ENCODE peak calls at places on chromosomes 16 and 17, in five cellular contexts. Z is HFF-Myc; V is bronchial epithelial cell; J is CD8-positive, alpha-beta T cell; O is brain microvascular endothelial cell. G is an unnamed sample.

GRCh38 chr17:81902653-81903414 is 796 bp downstream of the NPB start:
- DNase-seq in O (no peak), V (no peak), Z (no peak), J (no peak), G (no peak)

GRCh38 chr17:30236807-30237206 is 1.3 kb upstream of the SLC6A4 start:
- DNase-seq in J (peak), Z (no peak), V (peak), O (no peak), G (peak)

GRCh38 chr17:38710603-38710962 is 5.5 kb downstream of the MLLT6 start:
- DNase-seq in O (no peak), J (no peak), V (no peak), Z (no peak), G (no peak)

GRCh38 chr16:15897834-15898254 is 9.4 kb upstream of the CEP20 start:
- DNase-seq in J (no peak), O (peak), V (peak), Z (peak), G (peak)

GRCh38 chr17:77449908-77450741 is 309.4 kb downstream of the SEC14L1 start:
- DNase-seq in O (peak), Z (no peak), V (peak), J (no peak), G (peak)

GRCh38 chr17:76772842-76773521 is 35.1 kb downstream of the MFSD11 start:
- DNase-seq in V (peak), Z (peak), J (peak), O (peak), G (peak)

GRCh38 chr17:48048321-48049140 is at the start of gene NFE2L1:
- DNase-seq in V (peak), O (peak), Z (peak), J (no peak), G (peak)

GRCh38 chr17:69761767-69762321 is 313.2 kb upstream of the KCNJ16 start:
- DNase-seq in J (no peak), Z (peak), V (peak), O (no peak), G (peak)

GRCh38 chr16:64278196-64278595 is 843.7 kb downstream of the CDH11 start:
- DNase-seq in V (peak), O (peak), Z (no peak), J (no peak), G (no peak)

GRCh38 chr16:54374136-54374535 is 87.5 kb upstream of the IRX3 start:
- DNase-seq in J (no peak), O (peak), Z (peak), V (no peak), G (no peak)

GRCh38 chr16:11297492-11298142 is 16.5 kb upstream of the PRM1 start:
- DNase-seq in V (peak), Z (no peak), J (peak), O (peak), G (peak)

GRCh38 chr17:49646391-49647255 is 31.3 kb downstream of the SPOP start:
- DNase-seq in J (no peak), O (peak), V (peak), Z (peak), G (peak)

GRCh38 chr16:70476272-70477020 is 22.1 kb downstream of the FCSK start:
- DNase-seq in J (no peak), Z (peak), O (peak), V (peak), G (peak)

GRCh38 chr17:46884552-46884951 is 33.2 kb downstream of the WNT9B start:
- DNase-seq in J (no peak), V (no peak), O (no peak), Z (no peak), G (no peak)

GRCh38 chr17:70195091-70195490 is 25.8 kb downstream of the KCNJ2 start:
- DNase-seq in Z (no peak), O (no peak), J (no peak), V (no peak), G (no peak)

GRCh38 chr17:74659898-74660297 is 36.4 kb upstream of the CD300E start:
- DNase-seq in V (no peak), Z (no peak), O (no peak), J (no peak), G (no peak)

GRCh38 chr17:42667088-42667951 is 8.2 kb downstream of the TUBG2 start:
- DNase-seq in V (peak), J (no peak), Z (no peak), O (no peak), G (peak)

GRCh38 chr17:76726231-76726765 is at the start of gene JMJD6:
- DNase-seq in V (peak), O (peak), J (peak), Z (peak), G (peak)

GRCh38 chr16:370980-371728 is 816 bp upstream of the MRPL28 start:
- DNase-seq in Z (no peak), O (no peak), J (no peak), V (no peak), G (no peak)

GRCh38 chr16:87150359-87151280 is 166.6 kb downstream of the C16orf95 start:
- DNase-seq in O (no peak), Z (no peak), J (no peak), V (no peak), G (no peak)

GRCh38 chr16:48617711-48618148 is 7.8 kb upstream of the N4BP1 start:
- DNase-seq in O (peak), J (no peak), V (peak), Z (no peak), G (peak)

GRCh38 chr17:44829558-44830358 is at the start of gene GJC1:
- DNase-seq in J (peak), O (no peak), Z (no peak), V (no peak), G (peak)

GRCh38 chr16:86050111-86050510 is 151.1 kb downstream of the IRF8 start:
- DNase-seq in V (no peak), O (no peak), J (no peak), Z (no peak), G (no peak)

GRCh38 chr17:72603346-72604242 is 482.8 kb downstream of the SOX9 start:
- DNase-seq in V (no peak), J (no peak), O (peak), Z (no peak), G (no peak)

GRCh38 chr17:4354862-4355514 is 11.5 kb downstream of the UBE2G1 start:
- DNase-seq in J (no peak), V (no peak), O (no peak), Z (no peak), G (peak)

GRCh38 chr16:67384778-67385510 is 8.4 kb downstream of the TPPP3 start:
- DNase-seq in O (no peak), J (no peak), Z (no peak), V (no peak), G (no peak)

GRCh38 chr17:3773511-3773910 is 27.5 kb downstream of the ITGAE start:
- DNase-seq in J (no peak), V (peak), Z (peak), O (peak), G (peak)

GRCh38 chr17:21816592-21817567 is 124.6 kb downstream of the KCNJ18 start:
- DNase-seq in V (no peak), J (no peak), Z (no peak), O (no peak), G (no peak)

GRCh38 chr17:17424552-17424951 is 52.2 kb upstream of the MED9 start:
- DNase-seq in J (no peak), V (no peak), Z (no peak), O (no peak), G (no peak)

GRCh38 chr16:28491080-28491969 is 549 bp downstream of the CLN3 start:
- DNase-seq in O (no peak), J (peak), Z (no peak), V (peak), G (peak)

GRCh38 chr17:81460856-81461460 is 51.6 kb downstream of the ACTG1 start:
- DNase-seq in Z (no peak), J (no peak), O (no peak), V (no peak), G (no peak)

GRCh38 chr17:38431343-38432145 is 3.3 kb downstream of the ARHGAP23 start:
- DNase-seq in Z (no peak), J (no peak), V (no peak), O (no peak), G (no peak)

DNA sequence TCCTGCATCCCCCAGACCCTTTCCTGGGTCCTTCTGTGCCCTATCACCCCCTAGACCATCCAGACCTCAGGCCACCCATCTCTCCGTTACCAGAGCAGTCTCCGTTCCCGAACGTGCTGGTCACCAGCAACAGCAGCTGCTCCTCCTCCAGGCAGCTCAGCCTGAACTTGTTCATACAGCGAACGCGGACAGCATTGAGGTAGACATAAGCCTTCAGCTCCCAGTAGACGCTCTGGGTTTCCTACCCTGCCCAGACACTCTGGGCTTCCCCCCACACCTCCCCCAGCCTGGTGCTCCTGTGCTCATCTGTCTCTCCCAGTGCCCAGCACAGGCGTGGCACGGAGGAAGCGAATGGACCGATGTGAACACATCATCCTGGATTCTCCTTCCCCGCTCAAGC is 41.6 kb upstream of the RNFT1 start:
- DNase-seq in J (no peak), Z (no peak), V (no peak), O (no peak), G (no peak)
- H3K4me3 ChIP-seq in J (no peak), Z (no peak), V (no peak), O (no peak), G (no peak)

GRCh38 chr17:8192070-8192815 is 2.3 kb upstream of the BORCS6 start:
- DNase-seq in Z (peak), O (peak), J (peak), V (peak), G (peak)
- H3K4me3 ChIP-seq in Z (peak), O (peak), J (peak), V (peak), G (peak)

DNA sequence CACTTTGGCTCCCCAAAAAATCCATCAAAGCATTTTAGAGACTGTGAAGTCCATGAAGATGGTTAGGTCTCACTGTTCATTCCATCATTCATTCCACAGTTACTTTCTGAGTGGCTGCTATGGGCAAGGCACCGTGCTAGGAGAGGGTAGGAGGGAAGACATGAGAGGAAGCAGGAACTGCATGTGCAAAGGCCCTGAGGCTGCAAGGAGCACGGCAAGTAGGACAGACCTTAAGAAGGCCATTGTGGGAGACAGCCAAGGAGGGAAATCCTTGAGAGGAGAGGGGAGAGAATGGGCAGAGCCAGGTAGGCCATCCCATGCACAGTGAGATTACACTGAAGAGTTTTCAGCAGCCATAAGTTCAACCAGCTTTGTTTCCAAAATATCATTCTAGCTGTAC is 196.2 kb upstream of the DYNLRB2 start:
- DNase-seq in V (no peak), J (no peak), O (no peak), Z (no peak), G (no peak)
- H3K4me3 ChIP-seq in V (no peak), J (no peak), O (no peak), Z (no peak), G (no peak)

DNA sequence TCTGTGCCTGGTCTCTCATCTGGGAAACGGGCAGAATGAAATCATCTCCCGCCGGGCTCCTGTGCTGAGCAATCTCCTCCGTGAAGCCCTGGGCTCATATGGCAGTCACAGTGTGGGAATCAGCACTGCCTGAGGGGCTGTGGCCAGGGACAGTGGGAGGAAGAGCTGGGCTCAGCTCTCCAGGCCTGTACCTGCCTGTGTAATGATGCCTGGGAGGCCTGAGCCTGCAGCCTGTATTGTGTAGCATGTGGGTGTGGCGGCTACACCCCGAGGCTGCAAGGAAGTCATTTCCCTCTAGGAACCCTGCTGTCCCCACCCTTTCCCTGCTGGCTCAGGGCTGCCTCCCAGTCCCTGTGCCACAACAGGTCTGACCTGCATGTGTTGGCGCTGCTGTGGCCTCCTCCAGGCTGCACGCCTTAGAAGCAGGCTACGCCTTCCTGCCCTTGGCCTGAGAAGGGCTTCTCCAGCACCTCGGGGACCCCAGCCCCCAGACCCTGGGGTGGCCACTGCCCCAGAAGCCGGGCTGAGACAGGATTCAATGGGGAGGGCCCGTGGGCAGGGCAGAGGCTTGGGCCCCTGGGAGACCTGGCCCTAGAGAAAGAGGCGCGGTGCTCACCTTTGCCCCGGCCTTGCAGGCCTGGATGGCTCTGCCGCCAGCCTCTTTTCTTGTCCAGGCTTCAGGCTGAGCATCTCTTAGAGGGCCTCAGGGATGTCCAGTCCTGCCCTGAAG is 2.1 kb downstream of the ITGB4 start:
- DNase-seq in J (no peak), Z (no peak), V (peak), O (no peak), G (no peak)
- H3K4me3 ChIP-seq in J (no peak), Z (no peak), V (peak), O (no peak), G (no peak)

GRCh38 chr17:6995500-6996255 is at the start of gene ALOX12:
- DNase-seq in V (peak), J (no peak), O (no peak), Z (no peak), G (no peak)
- H3K4me3 ChIP-seq in V (peak), J (no peak), O (peak), Z (peak), G (peak)

GRCh38 chr16:3642397-3643094 is 11.9 kb upstream of the DNASE1 start:
- DNase-seq in V (peak), J (no peak), O (peak), Z (no peak), G (peak)
- H3K4me3 ChIP-seq in V (no peak), J (no peak), O (no peak), Z (no peak), G (no peak)

GRCh38 chr16:57310801-57311200 is 26.3 kb upstream of the PLLP start:
- DNase-seq in O (no peak), V (no peak), Z (no peak), J (no peak), G (no peak)

GRCh38 chr16:57314161-57314785 is 29.8 kb upstream of the PLLP start:
- DNase-seq in O (no peak), V (peak), Z (no peak), J (no peak), G (peak)

GRCh38 chr16:57316390-57317017 is 32.0 kb upstream of the PLLP start:
- DNase-seq in J (no peak), Z (peak), O (peak), V (peak), G (peak)

GRCh38 chr16:57315401-57315800 is 30.9 kb upstream of the PLLP start:
- DNase-seq in V (no peak), J (no peak), O (no peak), Z (no peak), G (peak)

GRCh38 chr16:57313509-57313908 is 29.0 kb upstream of the PLLP start:
- DNase-seq in Z (no peak), V (no peak), O (no peak), J (no peak), G (no peak)
- H3K4me3 ChIP-seq in Z (no peak), V (no peak), O (no peak), J (no peak), G (no peak)

GRCh38 chr16:80841231-80841630 is 36.8 kb upstream of the CDYL2 start:
- DNase-seq in O (no peak), J (no peak), Z (no peak), V (no peak), G (no peak)

GRCh38 chr16:80837421-80838263 is 33.2 kb upstream of the CDYL2 start:
- DNase-seq in J (no peak), Z (no peak), V (no peak), O (no peak), G (peak)

GRCh38 chr16:80831039-80831438 is 26.6 kb upstream of the CDYL2 start:
- DNase-seq in Z (no peak), V (no peak), J (no peak), O (no peak), G (no peak)

DNA sequence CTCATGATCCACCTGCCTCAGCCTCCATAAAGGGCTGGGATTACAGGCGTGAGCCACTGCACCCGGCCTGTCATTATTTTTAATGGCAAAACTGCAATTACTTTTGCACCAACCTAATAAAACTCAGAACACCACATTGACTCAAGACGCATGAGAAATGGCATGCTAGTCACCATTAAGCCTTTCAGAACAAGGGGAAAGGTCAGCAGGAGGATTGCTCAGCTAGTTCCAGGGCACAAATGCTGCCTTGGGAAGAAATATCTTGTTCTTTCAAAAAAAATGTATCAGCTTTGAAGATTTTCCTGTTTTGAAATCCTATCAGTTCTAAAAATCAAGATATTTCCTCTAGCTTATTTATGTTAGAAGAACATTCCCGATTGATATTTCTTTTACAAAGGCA is 32.4 kb upstream of the CDYL2 start:
- DNase-seq in J (no peak), O (no peak), V (no peak), Z (no peak), G (peak)
- H3K4me3 ChIP-seq in J (no peak), O (no peak), V (no peak), Z (no peak), G (no peak)

DNA sequence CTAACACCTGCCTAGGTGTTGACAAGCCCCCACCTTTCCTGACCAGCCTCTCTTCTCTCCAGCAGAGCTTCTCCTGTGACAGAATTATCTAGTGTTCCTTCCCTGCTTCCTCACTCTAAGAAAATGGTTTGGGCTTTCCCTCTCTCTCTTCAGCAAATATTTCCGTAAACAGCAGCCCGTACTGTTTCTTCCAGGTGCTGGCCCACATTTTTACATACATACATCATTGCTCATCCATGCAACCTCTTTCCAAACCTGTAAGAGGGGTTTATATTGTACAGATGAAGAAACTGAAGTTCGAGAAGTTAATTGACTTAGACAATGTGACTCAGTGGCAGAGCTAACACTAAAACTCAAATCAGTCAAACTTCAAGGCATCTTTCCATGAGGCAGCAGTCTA is 569 bp upstream of the TEKT3 start:
- DNase-seq in O (no peak), J (no peak), V (peak), Z (no peak), G (no peak)
- H3K4me3 ChIP-seq in O (peak), J (no peak), V (no peak), Z (peak), G (no peak)

DNA sequence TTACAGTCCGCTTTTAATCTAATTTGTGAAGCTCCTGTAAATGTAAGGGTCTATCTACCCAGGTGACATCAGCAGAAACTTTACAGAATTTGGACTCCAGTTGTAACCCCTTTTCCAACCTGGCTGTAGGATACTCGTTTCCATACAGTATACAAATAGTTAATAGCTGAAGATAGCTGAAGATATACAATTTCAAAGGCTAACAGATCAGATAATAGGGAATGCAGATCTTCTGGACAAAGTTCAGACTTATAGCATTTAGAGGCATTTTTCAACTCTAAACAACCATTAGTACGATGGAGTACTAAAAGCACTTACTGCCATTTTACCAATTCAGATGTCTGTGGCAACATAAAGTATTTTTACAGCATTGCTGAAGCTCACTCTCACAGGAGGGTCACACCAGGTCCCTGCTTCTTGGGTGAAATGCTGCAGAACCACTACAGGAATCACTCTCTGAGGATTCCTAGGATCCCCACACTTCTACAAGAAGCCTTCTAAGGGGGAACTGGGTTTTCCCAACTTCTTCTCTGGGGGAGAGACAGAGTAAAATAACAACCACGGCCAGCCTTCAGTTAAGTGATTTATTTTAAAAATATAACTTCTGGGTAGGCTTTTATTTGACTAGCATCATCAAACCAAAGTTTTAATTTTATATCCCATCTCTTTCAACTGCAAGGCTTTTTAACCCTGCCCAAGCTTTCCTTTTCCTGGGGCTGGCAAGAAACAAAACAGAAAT is 2.9 kb downstream of the VEZF1 start:
- DNase-seq in J (no peak), Z (no peak), O (no peak), V (no peak), G (peak)
- H3K4me3 ChIP-seq in J (no peak), Z (peak), O (no peak), V (no peak), G (peak)